ENCODE peak calls at places on chromosomes 16 and 17, in nine cellular contexts. X is DND-41, G is hepatocyte, I is A549, R is epithelial cell of esophagus, Z is ovary, J is right atrium auricular region, Y is colonic mucosa, H is PC-9. M is an unnamed sample.

GRCh38 chr17:65158081-65158480 is 20.9 kb downstream of the RGS9 start:
- DNase-seq in X (no peak), G (no peak), I (no peak), R (no peak), Z (no peak), J (no peak), Y (no peak), H (no peak), M (no peak)

GRCh38 chr16:4115209-4115940 is 867 bp downstream of the ADCY9 start:
- DNase-seq in X (no peak), G (peak), I (peak), R (peak), Z (peak), J (no peak), Y (peak), H (peak), M (no peak)

GRCh38 chr16:78576941-78577340 is 477.5 kb downstream of the WWOX start:
- DNase-seq in X (no peak), G (no peak), I (no peak), R (peak), Z (no peak), J (no peak), Y (no peak), H (no peak), M (no peak)

GRCh38 chr17:68356520-68356919 is 65.2 kb downstream of the ARSG start:
- DNase-seq in X (peak), G (no peak), I (no peak), R (no peak), Z (no peak), J (no peak), Y (peak), H (no peak), M (peak)

GRCh38 chr17:45902892-45903346 is 8.6 kb downstream of the MAPT start:
- DNase-seq in X (no peak), G (no peak), I (no peak), R (no peak), Z (no peak), J (no peak), Y (no peak), H (no peak), M (no peak)

GRCh38 chr16:7182510-7183109 is 150.0 kb upstream of the RBFOX1 start:
- DNase-seq in X (peak), G (peak), I (no peak), R (no peak), Z (no peak), J (no peak), Y (no peak), H (no peak), M (peak)

GRCh38 chr17:32673964-32674363 is 187.2 kb downstream of the CDK5R1 start:
- DNase-seq in X (no peak), G (no peak), I (no peak), R (peak), Z (no peak), J (no peak), Y (no peak), H (no peak), M (no peak)

GRCh38 chr17:82869536-82869935 is 29.7 kb upstream of the ZNF750 start:
- DNase-seq in X (no peak), G (no peak), I (no peak), R (no peak), Z (no peak), J (no peak), Y (no peak), H (no peak), M (no peak)

GRCh38 chr16:81514041-81514559 is 69.5 kb downstream of the CMIP start:
- DNase-seq in X (no peak), G (no peak), I (no peak), R (no peak), Z (no peak), J (no peak), Y (no peak), H (no peak), M (no peak)

GRCh38 chr16:27463741-27464662 is 62.0 kb downstream of the IL21R start:
- DNase-seq in X (no peak), G (no peak), I (no peak), R (no peak), Z (no peak), J (no peak), Y (no peak), H (no peak), M (no peak)

GRCh38 chr17:18977021-18977420 is 25.1 kb downstream of the SLC5A10 start:
- DNase-seq in X (no peak), G (no peak), I (no peak), R (no peak), Z (no peak), J (no peak), Y (peak), H (no peak), M (no peak)

GRCh38 chr16:48432136-48432535 is 46.9 kb upstream of the SIAH1 start:
- DNase-seq in X (no peak), G (no peak), I (no peak), R (peak), Z (no peak), J (no peak), Y (peak), H (no peak), M (no peak)

GRCh38 chr17:8312251-8312650 is 2.2 kb downstream of the ARHGEF15 start:
- DNase-seq in X (no peak), G (no peak), I (no peak), R (no peak), Z (no peak), J (no peak), Y (no peak), H (no peak), M (no peak)

GRCh38 chr17:68456529-68457167 is 648 bp downstream of the WIPI1 start:
- DNase-seq in X (no peak), G (peak), I (peak), R (peak), Z (peak), J (peak), Y (peak), H (peak), M (no peak)

GRCh38 chr16:85555549-85556455 is 57.3 kb upstream of the GSE1 start:
- DNase-seq in X (peak), G (peak), I (peak), R (no peak), Z (peak), J (no peak), Y (peak), H (no peak), M (no peak)

GRCh38 chr17:81840826-81841778 is 6.3 kb upstream of the PPP1R27 start:
- DNase-seq in X (no peak), G (no peak), I (no peak), R (peak), Z (no peak), J (no peak), Y (no peak), H (no peak), M (no peak)

GRCh38 chr16:35414139-35414538 is 1954.7 kb downstream of the TP53TG3F start:
- DNase-seq in X (no peak), G (no peak), I (no peak), R (no peak), Z (no peak), J (no peak), Y (no peak), H (no peak), M (no peak)

GRCh38 chr17:35238817-35239216 is 4.1 kb upstream of the SLFN5 start:
- DNase-seq in X (no peak), G (no peak), I (peak), R (peak), Z (no peak), J (no peak), Y (no peak), H (no peak), M (no peak)

GRCh38 chr16:60558936-60559335 is 1477.3 kb downstream of the CDH8 start:
- DNase-seq in X (no peak), G (no peak), I (no peak), R (peak), Z (no peak), J (no peak), Y (no peak), H (no peak), M (no peak)

GRCh38 chr16:6611535-6611934 is 721.1 kb upstream of the RBFOX1 start:
- DNase-seq in X (no peak), G (no peak), I (no peak), R (no peak), Z (no peak), J (no peak), Y (no peak), H (no peak), M (no peak)

GRCh38 chr16:31010539-31010938 is at the start of gene STX1B:
- DNase-seq in X (no peak), G (peak), I (no peak), R (no peak), Z (no peak), J (no peak), Y (no peak), H (no peak), M (no peak)

GRCh38 chr17:82278786-82279379 is 5.4 kb upstream of the CSNK1D start:
- DNase-seq in X (no peak), G (no peak), I (no peak), R (no peak), Z (no peak), J (no peak), Y (no peak), H (no peak), M (no peak)

GRCh38 chr16:74485916-74486315 is 64.6 kb upstream of the CLEC18B start:
- DNase-seq in X (no peak), G (no peak), I (no peak), R (peak), Z (no peak), J (no peak), Y (no peak), H (no peak), M (no peak)

GRCh38 chr16:14362774-14363371 is 267.2 kb downstream of the PARN start:
- DNase-seq in X (no peak), G (no peak), I (no peak), R (peak), Z (no peak), J (no peak), Y (no peak), H (peak), M (no peak)

GRCh38 chr17:7479389-7480192 is at the start of gene ZBTB4:
- DNase-seq in X (peak), G (peak), I (peak), R (peak), Z (peak), J (no peak), Y (peak), H (peak), M (no peak)

GRCh38 chr16:85380905-85381737 is 232.0 kb upstream of the GSE1 start:
- DNase-seq in X (no peak), G (no peak), I (no peak), R (no peak), Z (no peak), J (no peak), Y (no peak), H (no peak), M (no peak)

GRCh38 chr17:39141915-39142664 is 9.3 kb downstream of the PLXDC1 start:
- DNase-seq in X (no peak), G (no peak), I (no peak), R (no peak), Z (no peak), J (no peak), Y (no peak), H (no peak), M (no peak)

GRCh38 chr17:39139137-39139516 is 12.3 kb downstream of the PLXDC1 start:
- DNase-seq in X (no peak), G (no peak), I (peak), R (peak), Z (no peak), J (no peak), Y (no peak), H (peak), M (no peak)

GRCh38 chr17:39141294-39141693 is 10.1 kb downstream of the PLXDC1 start:
- DNase-seq in X (no peak), G (no peak), I (no peak), R (no peak), Z (no peak), J (no peak), Y (no peak), H (no peak), M (no peak)

GRCh38 chr17:39139561-39139960 is 11.9 kb downstream of the PLXDC1 start:
- DNase-seq in X (no peak), G (no peak), I (no peak), R (no peak), Z (no peak), J (no peak), Y (no peak), H (no peak), M (no peak)

DNA sequence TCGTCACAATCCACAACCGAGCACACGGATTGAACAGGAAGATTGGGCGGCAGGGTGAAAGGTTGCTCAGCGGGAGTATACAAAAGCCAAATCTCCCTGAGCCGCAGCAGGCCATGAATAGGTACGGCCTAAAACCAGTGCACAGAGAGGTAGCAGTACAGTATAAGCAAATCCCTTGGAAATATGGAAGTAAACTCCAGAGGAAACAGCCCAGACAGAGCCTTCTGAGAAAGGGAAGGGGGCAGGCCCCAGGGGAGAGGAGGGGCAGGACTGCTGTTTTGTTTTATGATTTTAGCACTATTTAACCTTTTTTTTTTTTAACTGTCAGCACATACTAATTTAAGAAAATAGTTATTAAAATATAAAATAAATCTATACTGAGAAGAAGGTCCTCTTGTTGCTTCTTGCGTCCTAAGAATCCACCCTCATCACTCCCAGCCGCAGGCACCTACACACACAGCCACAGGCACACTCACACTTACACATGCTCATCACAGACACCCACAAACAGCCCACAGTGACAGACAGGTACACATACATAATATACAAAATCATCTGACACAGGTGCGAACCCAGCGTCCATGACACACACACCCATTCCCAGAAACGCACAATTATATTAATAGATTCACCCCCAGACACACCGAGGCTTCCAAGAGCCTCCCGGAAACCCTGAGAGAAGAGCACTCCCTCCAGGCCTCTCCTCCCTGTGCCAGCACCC is 12.9 kb downstream of the PLXDC1 start:
- DNase-seq in X (no peak), G (no peak), I (no peak), R (no peak), Z (no peak), J (no peak), Y (no peak), H (no peak), M (no peak)
- H3K4me3 ChIP-seq in X (no peak), G (no peak), I (no peak), R (no peak), Z (no peak), J (no peak), Y (no peak), H (no peak), M (no peak)

DNA sequence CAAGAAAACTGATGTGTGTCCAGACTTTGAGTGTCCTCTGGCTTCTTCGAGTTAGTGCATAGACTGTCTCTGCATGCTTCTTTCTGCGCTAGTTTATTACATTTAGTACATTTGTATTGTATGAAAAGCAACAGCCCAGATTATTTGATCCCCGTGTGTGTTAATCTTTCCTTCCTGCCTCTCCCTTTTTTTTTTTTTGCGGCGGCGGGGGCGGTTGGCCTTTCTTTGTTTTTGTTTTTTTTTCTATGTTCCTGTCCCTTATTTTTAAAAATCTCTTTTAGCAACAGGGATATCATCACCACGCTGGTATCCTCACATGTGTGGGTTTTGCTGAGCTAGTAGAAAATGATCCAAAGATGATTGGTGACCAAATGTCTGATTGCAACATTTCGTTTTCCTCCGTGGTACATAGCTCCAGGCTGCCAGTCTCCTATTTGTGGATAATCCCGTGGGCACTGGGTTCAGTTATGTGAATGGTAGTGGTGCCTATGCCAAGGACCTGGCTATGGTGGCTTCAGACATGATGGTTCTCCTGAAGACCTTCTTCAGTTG is 9.4 kb downstream of the SCPEP1 start:
- DNase-seq in X (no peak), G (no peak), I (no peak), R (no peak), Z (no peak), J (no peak), Y (no peak), H (no peak), M (no peak)
- H3K4me3 ChIP-seq in X (no peak), G (no peak), I (no peak), R (no peak), Z (no peak), J (no peak), Y (no peak), H (no peak), M (no peak)

GRCh38 chr17:10172241-10172741 is 26.1 kb downstream of the GAS7 start:
- DNase-seq in X (no peak), G (no peak), I (no peak), R (no peak), Z (no peak), J (no peak), Y (no peak), H (no peak), M (no peak)
- H3K4me3 ChIP-seq in X (no peak), G (no peak), I (no peak), R (no peak), Z (no peak), J (no peak), Y (no peak), H (no peak), M (no peak)

DNA sequence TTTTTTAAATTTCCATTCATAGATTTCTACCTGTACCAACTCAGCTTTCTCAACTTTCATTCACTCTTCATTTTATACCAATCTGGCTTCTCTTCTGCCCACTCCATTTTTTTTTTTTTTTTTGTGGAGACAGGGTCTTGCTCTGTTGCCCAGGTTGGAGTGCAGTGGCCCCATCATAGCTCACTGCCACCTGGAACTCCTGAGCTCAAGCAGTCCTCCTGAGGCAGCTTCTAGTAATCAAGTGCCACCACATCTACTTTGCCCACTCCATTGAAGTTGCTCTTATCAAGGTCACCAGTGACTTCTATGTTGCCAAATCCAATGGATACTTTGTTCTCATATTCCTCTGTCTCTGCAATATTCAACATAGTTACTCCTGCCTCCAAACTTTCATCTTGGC is 1.7 kb downstream of the SUPT6H start:
- DNase-seq in X (no peak), G (no peak), I (no peak), R (no peak), Z (no peak), J (no peak), Y (no peak), H (no peak), M (no peak)
- H3K4me3 ChIP-seq in X (peak), G (no peak), I (peak), R (no peak), Z (no peak), J (no peak), Y (no peak), H (peak), M (no peak)

GRCh38 chr17:6079155-6079554 is 9.0 kb downstream of the WSCD1 start:
- DNase-seq in X (no peak), G (no peak), I (no peak), R (no peak), Z (no peak), J (no peak), Y (no peak), H (no peak), M (no peak)

GRCh38 chr17:6075845-6076244 is 5.7 kb downstream of the WSCD1 start:
- DNase-seq in X (no peak), G (no peak), I (no peak), R (no peak), Z (no peak), J (no peak), Y (no peak), H (no peak), M (no peak)

GRCh38 chr17:6079960-6080359 is 9.8 kb downstream of the WSCD1 start:
- DNase-seq in X (no peak), G (no peak), I (no peak), R (no peak), Z (no peak), J (no peak), Y (no peak), H (no peak), M (no peak)

GRCh38 chr17:6078370-6078950 is 8.3 kb downstream of the WSCD1 start:
- DNase-seq in X (no peak), G (no peak), I (no peak), R (no peak), Z (no peak), J (no peak), Y (no peak), H (no peak), M (no peak)

GRCh38 chr17:6077746-6078145 is 7.6 kb downstream of the WSCD1 start:
- DNase-seq in X (no peak), G (no peak), I (no peak), R (no peak), Z (no peak), J (no peak), Y (no peak), H (no peak), M (no peak)
- H3K4me3 ChIP-seq in X (no peak), G (no peak), I (no peak), R (no peak), Z (no peak), J (no peak), Y (no peak), H (no peak), M (no peak)

DNA sequence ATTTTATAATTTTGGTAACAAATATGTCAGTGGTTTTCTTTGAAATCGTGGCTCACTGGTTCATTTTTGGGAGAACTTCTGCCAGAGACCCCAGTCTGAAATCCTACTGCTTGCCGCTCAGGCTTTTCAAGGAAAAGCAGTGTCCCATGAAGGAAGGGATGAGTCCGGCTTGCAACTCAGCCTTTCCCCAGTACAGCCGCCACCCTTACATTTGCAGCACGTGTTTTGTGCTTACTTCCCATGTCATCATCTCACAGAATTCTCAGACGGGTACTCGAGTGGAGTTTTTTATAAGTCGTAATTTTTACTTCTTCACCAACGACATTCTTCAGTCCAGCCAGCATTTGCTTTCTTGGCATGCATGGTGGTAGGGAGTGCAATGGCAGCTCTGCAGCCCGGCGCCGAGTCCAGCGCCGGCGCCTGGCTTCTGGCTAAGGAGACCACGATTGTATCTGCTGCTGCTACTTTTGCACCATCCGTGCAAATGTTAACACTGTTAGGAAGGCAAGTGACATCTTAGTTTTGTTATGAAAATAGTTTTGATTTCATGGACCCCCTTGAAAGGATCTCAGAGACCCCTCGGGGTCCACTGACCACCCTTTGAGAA is 111.0 kb downstream of the AMFR start:
- DNase-seq in X (no peak), G (no peak), I (no peak), R (no peak), Z (no peak), J (no peak), Y (no peak), H (no peak), M (no peak)
- H3K4me3 ChIP-seq in X (no peak), G (no peak), I (no peak), R (no peak), Z (no peak), J (no peak), Y (no peak), H (no peak), M (no peak)

GRCh38 chr17:3335876-3336275 is 37.7 kb upstream of the OR3A1 start:
- DNase-seq in X (no peak), G (no peak), I (no peak), R (peak), Z (no peak), J (no peak), Y (no peak), H (no peak), M (no peak)
- H3K4me3 ChIP-seq in X (no peak), G (no peak), I (no peak), R (no peak), Z (no peak), J (no peak), Y (no peak), H (no peak), M (no peak)

DNA sequence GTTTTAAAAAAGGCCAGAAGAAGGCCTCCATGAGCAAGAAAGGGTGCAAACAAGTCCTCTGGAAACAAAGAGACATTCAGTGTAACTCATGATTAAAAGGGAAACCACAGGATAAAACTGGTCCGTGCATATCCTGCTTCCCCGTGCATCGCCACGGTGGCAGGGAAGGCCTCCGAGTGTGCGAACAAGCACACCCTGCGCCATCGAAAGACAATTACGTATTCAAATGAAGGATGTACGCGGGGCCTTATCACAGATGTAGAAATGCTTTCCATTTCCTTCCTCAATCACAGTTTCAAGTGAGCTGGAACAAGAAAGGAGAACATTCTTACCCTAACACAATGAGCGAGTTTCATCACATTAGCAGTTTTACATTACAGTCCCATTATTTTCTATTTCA is 48.3 kb downstream of the TOX3 start:
- DNase-seq in X (no peak), G (no peak), I (no peak), R (no peak), Z (no peak), J (no peak), Y (peak), H (no peak), M (no peak)
- H3K4me3 ChIP-seq in X (no peak), G (no peak), I (no peak), R (no peak), Z (no peak), J (no peak), Y (no peak), H (no peak), M (no peak)

M was measured in Jurkat, Clone E6-1.